ENCODE peak calls at places on chromosome 17, in four cellular contexts. C is HEK293T, Q is HepG2, N is SK-N-SH. A is an unnamed sample.
A peak's percentile ranks its signal among the peaks of the same experiment; 100 is the strongest.

GRCh38 chr17:42363767-42364585 is 24.3 kb downstream of the STAT3 start:
- DNase-seq in C (no peak), Q (no peak), N (no peak), A (no peak)

GRCh38 chr17:40060887-40061480 is 1.8 kb upstream of the THRA start:
- DNase-seq in C (no peak), Q (no peak), N (no peak), A (no peak)

GRCh38 chr17:27540300-27541105 is 84.3 kb downstream of the KSR1 start:
- DNase-seq in C (no peak), Q (peak; percentile 66), N (no peak), A (no peak)

GRCh38 chr17:49217651-49218413 is 7.3 kb downstream of the ABI3 start:
- DNase-seq in C (no peak), Q (no peak), N (peak; percentile 33), A (no peak)

GRCh38 chr17:35554668-35555067 is 6.0 kb downstream of the SLFN14 start:
- DNase-seq in C (no peak), Q (no peak), N (no peak), A (no peak)

GRCh38 chr17:42414782-42415409 is 8.2 kb downstream of the CAVIN1 start:
- DNase-seq in C (peak; percentile 3), Q (no peak), N (no peak), A (no peak)

GRCh38 chr17:40922239-40922638 is 15.2 kb downstream of the KRT23 start:
- DNase-seq in C (no peak), Q (peak; percentile 68), N (no peak), A (no peak)

GRCh38 chr17:41683441-41684007 is 5.2 kb upstream of the EIF1 start:
- DNase-seq in C (no peak), Q (no peak), N (no peak), A (no peak)

GRCh38 chr17:22253007-22253406 is 560.7 kb downstream of the KCNJ18 start:
- DNase-seq in C (no peak), Q (no peak), N (no peak), A (no peak)

GRCh38 chr17:39730095-39730921 is at the start of gene MIEN1:
- DNase-seq in C (peak; percentile 93), Q (peak; percentile 78), N (peak; percentile 99), A (peak; percentile 97)

GRCh38 chr17:81383504-81384421 is 11.5 kb upstream of the BAHCC1 start:
- DNase-seq in C (no peak), Q (no peak), N (no peak), A (no peak)

GRCh38 chr17:81608082-81608481 is 28.8 kb downstream of the NPLOC4 start:
- DNase-seq in C (no peak), Q (no peak), N (no peak), A (no peak)

GRCh38 chr17:82213251-82214011 is 789 bp upstream of the CCDC57 start:
- DNase-seq in C (peak; percentile 79), Q (peak; percentile 59), N (peak; percentile 97), A (peak; percentile 61)

GRCh38 chr17:81230043-81230820 is 7.5 kb upstream of the CEP131 start:
- DNase-seq in C (peak; percentile 63), Q (no peak), N (peak; percentile 80), A (peak; percentile 76)

GRCh38 chr17:70313031-70313430 is 143.7 kb downstream of the KCNJ2 start:
- DNase-seq in C (no peak), Q (no peak), N (no peak), A (no peak)

GRCh38 chr17:40352779-40353394 is 11.7 kb downstream of the GJD3 start:
- DNase-seq in C (no peak), Q (peak; percentile 84), N (no peak), A (peak; percentile 72)

GRCh38 chr17:27552467-27552779 is 78.6 kb upstream of the LGALS9 start:
- DNase-seq in C (no peak), Q (peak; percentile 45), N (no peak), A (peak; percentile 39)

GRCh38 chr17:15981646-15982580 is 17.6 kb downstream of the ZSWIM7 start:
- DNase-seq in C (no peak), Q (no peak), N (no peak), A (peak; percentile 74)

GRCh38 chr17:38762231-38762630 is 9.7 kb downstream of the PSMB3 start:
- DNase-seq in C (no peak), Q (no peak), N (no peak), A (no peak)

GRCh38 chr17:73191443-73192218 is 1.2 kb upstream of the COG1 start:
- DNase-seq in C (peak; percentile 66), Q (peak; percentile 77), N (peak; percentile 84), A (peak; percentile 61)

GRCh38 chr17:413016-413350 is 60.4 kb upstream of the RPH3AL start:
- DNase-seq in C (no peak), Q (no peak), N (no peak), A (no peak)

GRCh38 chr17:21034350-21035235 is 8.2 kb downstream of the USP22 start:
- DNase-seq in C (no peak), Q (no peak), N (no peak), A (no peak)

GRCh38 chr17:38454528-38454927 is 26.3 kb downstream of the ARHGAP23 start:
- DNase-seq in C (no peak), Q (no peak), N (peak; percentile 84), A (no peak)

GRCh38 chr17:49691086-49691676 is 13.3 kb upstream of the SPOP start:
- DNase-seq in C (no peak), Q (no peak), N (no peak), A (no peak)

GRCh38 chr17:69500911-69501429 is 86.5 kb downstream of the MAP2K6 start:
- DNase-seq in C (no peak), Q (no peak), N (no peak), A (no peak)

GRCh38 chr17:4080686-4081085 is 62.1 kb downstream of the ZZEF1 start:
- DNase-seq in C (no peak), Q (no peak), N (no peak), A (no peak)

GRCh38 chr17:296382-296781 is 56.2 kb downstream of the RPH3AL start:
- DNase-seq in C (no peak), Q (no peak), N (no peak), A (no peak)

GRCh38 chr17:81977211-81978091 is at the start of gene ASPSCR1:
- DNase-seq in C (peak; percentile 98), Q (peak; percentile 80), N (peak; percentile 99), A (peak; percentile 91)

GRCh38 chr17:30854146-30854545 is 22.4 kb downstream of the ATAD5 start:
- DNase-seq in C (no peak), Q (no peak), N (no peak), A (no peak)

GRCh38 chr17:2975469-2975958 is 87.9 kb downstream of the OR1D5 start:
- DNase-seq in C (peak; percentile 25), Q (peak; percentile 87), N (peak; percentile 61), A (no peak)

GRCh38 chr17:80977172-80977571 is 14.5 kb upstream of the CHMP6 start:
- DNase-seq in C (no peak), Q (no peak), N (no peak), A (no peak)

GRCh38 chr17:28528329-28529011 is 22.3 kb downstream of the FOXN1 start:
- DNase-seq in C (no peak), Q (no peak), N (no peak), A (peak; percentile 71)

GRCh38 chr17:59892251-59892848 is 393 bp downstream of the TUBD1 start:
- DNase-seq in C (peak; percentile 18), Q (no peak), N (no peak), A (peak; percentile 70)

GRCh38 chr17:19651461-19652238 is 3.1 kb downstream of the ALDH3A2 start:
- DNase-seq in C (no peak), Q (no peak), N (no peak), A (no peak)

GRCh38 chr17:28745052-28745776 is 1.4 kb downstream of the TRAF4 start:
- DNase-seq in C (no peak), Q (peak; percentile 90), N (peak; percentile 58), A (peak; percentile 41)

GRCh38 chr17:74524751-74525725 is 6.2 kb downstream of the CD300LB start:
- DNase-seq in C (peak; percentile 2), Q (no peak), N (peak; percentile 9), A (no peak)

GRCh38 chr17:63498621-63499195 is 21.8 kb downstream of the ACE start:
- DNase-seq in C (no peak), Q (peak; percentile 30), N (no peak), A (no peak)

GRCh38 chr17:31269597-31269996 is 27.4 kb downstream of the OMG start:
- DNase-seq in C (no peak), Q (peak; percentile 64), N (no peak), A (no peak)

GRCh38 chr17:57853695-57854094 is 3.9 kb upstream of the MRPS23 start:
- DNase-seq in C (no peak), Q (no peak), N (no peak), A (no peak)
- TF ChIP-seq FOXM1 in C (no peak), Q (no peak), N (no peak), A (no peak)

GRCh38 chr17:57455063-57455914 is 199.0 kb downstream of the MSI2 start:
- DNase-seq in C (no peak), Q (no peak), N (no peak), A (no peak)
- TF ChIP-seq FOXM1 in C (no peak), Q (no peak), N (no peak), A (no peak)

GRCh38 chr17:9028171-9028570 is 6.9 kb downstream of the NTN1 start:
- DNase-seq in C (no peak), Q (no peak), N (no peak), A (no peak)
- TF ChIP-seq FOXM1 in C (no peak), Q (no peak), N (no peak), A (no peak)

DNA sequence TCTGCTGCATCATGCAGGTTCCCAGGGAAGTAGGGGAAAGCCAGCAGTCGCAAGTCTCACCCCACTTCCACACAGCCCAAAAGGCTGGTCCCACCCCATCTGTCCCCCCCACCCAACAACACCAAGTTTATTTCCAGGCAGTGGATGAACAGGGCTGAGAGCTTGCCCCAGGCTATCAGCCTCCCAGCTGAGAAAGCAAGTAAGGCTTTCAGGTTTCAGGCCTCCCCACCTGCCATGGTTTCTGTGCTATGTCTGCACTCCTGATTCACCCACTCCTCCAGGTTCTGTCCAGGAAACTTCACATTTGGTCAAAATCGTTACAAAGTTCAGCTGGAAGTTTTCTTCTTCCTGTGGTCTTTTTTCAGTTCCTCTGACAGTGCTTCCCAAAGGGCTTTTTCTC is 97.5 kb upstream of the HS3ST3A1 start:
- DNase-seq in C (no peak), Q (no peak), N (no peak), A (no peak)
- TF ChIP-seq FOXM1 in C (no peak), Q (no peak), N (no peak), A (no peak)

GRCh38 chr17:75822119-75822799 is 21.9 kb downstream of the UNC13D start:
- DNase-seq in C (no peak), Q (no peak), N (peak; percentile 71), A (no peak)
- TF ChIP-seq FOXM1 in C (no peak), Q (no peak), N (no peak), A (no peak)

GRCh38 chr17:57481901-57482300 is 225.6 kb downstream of the MSI2 start:
- DNase-seq in C (no peak), Q (no peak), N (no peak), A (peak; percentile 49)

GRCh38 chr17:57477483-57478357 is 221.4 kb downstream of the MSI2 start:
- DNase-seq in C (no peak), Q (no peak), N (no peak), A (no peak)

GRCh38 chr17:57480438-57481196 is 224.3 kb downstream of the MSI2 start:
- DNase-seq in C (no peak), Q (peak; percentile 31), N (peak; percentile 61), A (no peak)

GRCh38 chr17:57478433-57478832 is 222.1 kb downstream of the MSI2 start:
- DNase-seq in C (no peak), Q (no peak), N (no peak), A (peak; percentile 62)

GRCh38 chr17:57478851-57479250 is 222.5 kb downstream of the MSI2 start:
- DNase-seq in C (no peak), Q (no peak), N (no peak), A (no peak)
- TF ChIP-seq FOXM1 in C (no peak), Q (no peak), N (no peak), A (no peak)